ENCODE peak calls at places on chromosomes 1 and 21, in five cellular contexts. T, B, X, H and S are unnamed samples.

GRCh38 chr1:19814681-19815503 is at the start of gene RNF186:
- DNase-seq in B (no peak), T (peak), H (no peak), X (no peak), S (peak)

GRCh38 chr1:81590171-81590570 is 210.6 kb upstream of the ADGRL2 start:
- DNase-seq in T (no peak), H (peak), B (no peak), X (peak), S (no peak)

GRCh38 chr1:35184495-35185199 is 8.3 kb downstream of the SFPQ start:
- DNase-seq in T (no peak), B (no peak), H (no peak), X (no peak), S (no peak)

GRCh38 chr1:22616571-22616970 is 19.9 kb upstream of the C1QA start:
- DNase-seq in H (no peak), T (no peak), X (no peak), B (no peak), S (no peak)

GRCh38 chr1:93079685-93080141 is 630 bp downstream of the MTF2 start:
- DNase-seq in T (peak), X (peak), H (no peak), B (no peak), S (peak)

GRCh38 chr1:22319608-22320007 is 132.0 kb upstream of the ZBTB40 start:
- DNase-seq in X (no peak), H (no peak), B (no peak), T (no peak), S (no peak)

GRCh38 chr21:44089001-44089911 is 17.9 kb upstream of the PWP2 start:
- DNase-seq in B (no peak), T (peak), X (no peak), H (no peak), S (no peak)

GRCh38 chr1:99748419-99748818 is 18.0 kb downstream of the FRRS1 start:
- DNase-seq in H (no peak), X (peak), T (no peak), B (no peak), S (no peak)

GRCh38 chr1:229759037-229759435 is 133.0 kb downstream of the URB2 start:
- DNase-seq in H (peak), B (no peak), X (peak), T (no peak), S (no peak)

GRCh38 chr1:93708734-93709481 is 27.3 kb upstream of the BCAR3 start:
- DNase-seq in X (peak), B (no peak), H (no peak), T (no peak), S (no peak)

GRCh38 chr1:9269078-9269501 is 23.6 kb upstream of the SPSB1 start:
- DNase-seq in T (no peak), H (no peak), X (no peak), B (no peak), S (no peak)

GRCh38 chr1:9265037-9265436 is 27.7 kb upstream of the SPSB1 start:
- DNase-seq in T (no peak), B (no peak), H (no peak), X (no peak), S (no peak)

GRCh38 chr1:9267827-9268581 is 24.7 kb upstream of the SPSB1 start:
- DNase-seq in B (no peak), T (no peak), H (no peak), X (no peak), S (no peak)

GRCh38 chr1:9265966-9266365 is 26.7 kb upstream of the SPSB1 start:
- DNase-seq in T (no peak), H (no peak), B (no peak), X (no peak), S (no peak)

DNA sequence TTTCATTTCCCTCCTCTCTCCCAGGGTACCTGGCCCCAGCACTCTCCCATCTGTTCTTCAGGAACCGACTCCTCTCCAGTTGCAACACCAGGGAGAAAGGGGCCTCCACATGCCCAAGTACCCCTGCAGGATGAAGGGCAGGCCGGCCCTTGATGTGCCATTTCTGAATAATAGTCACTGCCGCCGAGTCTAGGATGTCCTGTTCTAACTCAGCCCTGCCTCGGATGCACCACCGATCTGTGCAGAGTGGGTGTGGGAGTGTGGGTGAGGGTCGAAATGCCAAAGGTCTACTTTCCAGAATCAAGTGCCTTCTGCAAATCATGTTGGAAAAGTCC is 25.4 kb upstream of the SPSB1 start:
- DNase-seq in B (no peak), T (no peak), H (no peak), X (no peak), S (no peak)
- TF ChIP-seq CTCF in B (no peak), T (peak), H (no peak), X (no peak), S (no peak)

GRCh38 chr1:183580281-183580682 is 10.0 kb downstream of the NCF2 start:
- DNase-seq in B (peak), T (no peak), X (peak), H (no peak), S (no peak)
- TF ChIP-seq CTCF in B (peak), T (no peak), X (peak), H (no peak), S (peak)

DNA sequence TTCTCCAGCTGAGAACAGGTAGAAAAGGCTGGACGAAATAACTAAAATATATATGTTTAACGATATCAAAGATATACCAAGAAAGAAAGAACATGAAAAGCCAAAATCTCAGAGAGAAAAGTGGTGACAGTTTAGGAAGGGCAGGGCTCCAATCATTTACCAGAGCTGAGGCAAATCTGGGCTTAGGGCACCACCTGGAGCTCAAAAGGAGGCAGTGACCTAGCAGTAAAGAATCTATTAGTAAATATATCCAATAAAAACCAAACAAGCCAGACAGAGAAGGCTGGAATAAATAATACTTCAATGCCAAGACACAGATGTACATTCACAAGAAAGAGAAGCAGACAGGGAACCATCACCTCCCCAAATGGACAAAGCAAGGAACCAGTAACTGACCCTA is 43.5 kb downstream of the CHIA start:
- DNase-seq in B (no peak), H (peak), X (peak), T (no peak), S (no peak)
- TF ChIP-seq CTCF in B (peak), H (peak), X (peak), T (no peak), S (peak)

DNA sequence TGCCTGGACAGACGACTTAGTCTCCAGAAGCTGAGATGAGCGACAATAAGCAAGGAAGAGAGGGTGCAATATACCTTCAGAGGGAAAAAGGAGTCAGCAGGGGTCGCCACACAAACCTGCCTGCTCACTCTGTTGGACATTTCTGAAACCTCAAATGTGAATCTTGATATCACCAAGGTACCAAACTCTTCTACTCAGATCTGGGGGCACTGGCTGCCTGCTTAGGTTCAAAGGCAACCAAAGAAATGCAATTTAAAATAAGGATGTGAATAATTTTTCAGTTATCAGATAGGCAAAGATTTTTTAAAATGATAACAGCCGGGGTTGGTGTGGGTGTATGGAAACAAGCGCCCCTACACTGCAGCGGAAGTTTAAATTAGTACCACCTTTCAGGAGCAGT is 164.2 kb downstream of the HIVEP3 start:
- DNase-seq in T (no peak), B (no peak), H (no peak), X (no peak), S (no peak)
- TF ChIP-seq CTCF in T (no peak), B (peak), H (peak), X (no peak), S (no peak)

DNA sequence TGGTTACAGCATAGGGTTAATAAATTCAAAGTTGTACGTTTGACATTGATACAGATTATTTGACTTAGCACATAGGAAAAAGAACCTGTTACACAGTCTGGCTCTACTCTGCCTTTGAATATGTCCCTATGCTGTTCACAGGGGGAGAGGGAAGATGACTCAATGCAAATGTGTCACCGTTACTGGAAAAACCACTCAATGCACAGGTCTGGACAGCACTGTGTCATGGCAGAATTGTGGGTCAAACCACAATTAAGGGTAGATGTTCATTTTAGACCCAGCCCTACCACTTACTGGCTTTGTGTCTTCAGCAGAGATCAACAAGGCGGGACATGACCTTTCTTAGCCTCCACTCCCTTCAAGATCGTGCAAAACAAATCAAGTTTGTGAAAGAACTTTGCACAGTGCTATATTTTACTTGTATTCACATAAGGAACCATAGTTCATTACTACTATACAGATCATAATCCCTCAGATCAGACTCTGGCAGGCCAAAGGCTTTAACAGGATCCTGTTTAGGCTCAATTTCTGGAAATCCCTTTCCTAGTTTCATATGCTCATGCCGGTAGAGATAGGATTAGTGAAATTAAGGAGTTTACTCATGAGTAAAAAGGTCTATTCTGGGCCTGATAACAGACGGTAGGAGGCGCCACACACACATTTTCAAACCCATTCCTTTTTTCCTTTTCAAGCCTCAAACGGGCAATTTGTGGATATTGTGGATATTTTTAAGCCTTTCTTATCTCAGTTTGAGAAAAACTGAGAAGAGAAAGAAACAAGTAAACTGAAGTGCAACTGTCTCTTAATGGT is 22.0 kb downstream of the EIF2D start:
- DNase-seq in X (peak), T (no peak), H (peak), B (no peak), S (no peak)
- TF ChIP-seq CTCF in X (peak), T (no peak), H (peak), B (peak), S (peak)

DNA sequence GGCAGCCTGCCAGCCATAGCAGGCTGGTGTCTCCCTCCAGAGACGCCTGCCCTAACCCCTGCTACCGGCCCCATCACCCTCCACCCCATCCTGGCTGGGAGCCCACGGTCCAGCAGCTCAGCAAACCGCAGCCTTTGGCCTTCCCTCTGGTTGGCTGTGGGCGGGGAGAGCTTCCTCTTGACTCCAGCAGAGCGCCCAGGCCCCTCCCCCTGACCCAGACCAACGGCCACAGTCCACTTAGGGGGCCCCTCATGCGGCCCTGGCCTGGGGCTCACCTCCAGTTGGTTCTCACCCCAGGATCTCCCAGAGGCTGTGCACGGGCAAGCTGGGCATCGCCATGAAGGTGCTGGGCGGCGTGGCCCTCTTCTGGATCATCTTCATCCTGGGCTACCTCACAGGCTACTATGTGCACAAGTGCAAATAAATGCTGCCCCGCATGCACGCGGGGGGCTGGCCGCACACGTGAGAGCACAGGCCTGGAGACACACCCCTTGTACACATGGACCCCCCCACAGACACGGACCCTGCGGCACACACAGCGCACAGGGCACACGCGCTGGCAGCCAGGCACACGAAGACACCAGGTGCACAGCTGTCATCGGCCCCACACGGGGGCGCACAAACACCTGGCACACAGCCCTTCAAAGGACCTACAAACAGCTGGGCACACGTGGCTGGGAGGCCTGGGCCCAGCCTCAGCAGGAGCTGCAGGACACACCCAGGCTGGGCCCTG is 3.1 kb downstream of the SMIM1 start:
- DNase-seq in H (peak), X (peak), B (peak), T (no peak), S (peak)
- TF ChIP-seq CTCF in H (peak), X (no peak), B (peak), T (peak), S (peak)

GRCh38 chr1:246261641-246262040 is 245.4 kb downstream of the SMYD3 start:
- DNase-seq in X (no peak), B (no peak), T (no peak), H (no peak), S (no peak)
- TF ChIP-seq CTCF in X (peak), B (no peak), T (no peak), H (peak), S (no peak)

DNA sequence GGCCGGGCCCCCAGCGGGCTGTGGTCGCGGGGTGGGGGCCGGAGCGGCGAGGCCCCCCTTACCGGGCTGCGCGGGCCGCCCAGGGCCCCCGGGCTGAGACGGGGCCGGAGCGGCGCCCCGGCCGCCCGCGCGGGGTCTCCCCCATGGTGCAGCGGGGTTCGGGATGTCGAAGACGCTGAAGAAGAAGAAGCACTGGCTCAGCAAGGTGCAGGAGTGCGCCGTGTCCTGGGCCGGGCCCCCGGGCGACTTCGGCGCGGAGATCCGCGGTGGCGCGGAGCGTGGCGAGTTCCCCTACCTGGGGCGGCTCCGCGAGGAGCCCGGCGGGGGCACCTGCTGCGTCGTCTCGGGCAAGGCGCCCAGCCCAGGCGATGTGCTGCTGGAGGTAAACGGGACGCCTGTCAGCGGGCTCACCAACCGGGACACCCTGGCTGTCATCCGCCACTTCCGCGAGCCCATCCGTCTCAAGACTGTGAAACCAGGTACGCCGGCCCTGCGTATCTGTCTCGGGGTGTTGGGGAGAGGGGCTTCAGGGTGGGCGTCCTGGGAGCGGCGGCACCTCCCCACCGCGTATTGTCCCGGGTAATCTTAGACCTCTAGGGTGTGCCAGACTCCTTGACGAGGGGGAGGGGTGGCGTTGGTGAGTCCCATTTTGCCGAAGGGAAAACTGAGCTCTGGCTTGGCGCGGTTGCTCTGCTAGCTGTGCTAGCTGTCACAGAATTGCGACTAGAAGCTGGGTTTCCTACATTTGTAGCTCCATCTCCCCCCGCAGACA is 742 bp downstream of the MAGI3 start:
- DNase-seq in X (peak), H (no peak), T (peak), B (peak), S (peak)
- TF ChIP-seq CTCF in X (no peak), H (peak), T (no peak), B (peak), S (no peak)

DNA sequence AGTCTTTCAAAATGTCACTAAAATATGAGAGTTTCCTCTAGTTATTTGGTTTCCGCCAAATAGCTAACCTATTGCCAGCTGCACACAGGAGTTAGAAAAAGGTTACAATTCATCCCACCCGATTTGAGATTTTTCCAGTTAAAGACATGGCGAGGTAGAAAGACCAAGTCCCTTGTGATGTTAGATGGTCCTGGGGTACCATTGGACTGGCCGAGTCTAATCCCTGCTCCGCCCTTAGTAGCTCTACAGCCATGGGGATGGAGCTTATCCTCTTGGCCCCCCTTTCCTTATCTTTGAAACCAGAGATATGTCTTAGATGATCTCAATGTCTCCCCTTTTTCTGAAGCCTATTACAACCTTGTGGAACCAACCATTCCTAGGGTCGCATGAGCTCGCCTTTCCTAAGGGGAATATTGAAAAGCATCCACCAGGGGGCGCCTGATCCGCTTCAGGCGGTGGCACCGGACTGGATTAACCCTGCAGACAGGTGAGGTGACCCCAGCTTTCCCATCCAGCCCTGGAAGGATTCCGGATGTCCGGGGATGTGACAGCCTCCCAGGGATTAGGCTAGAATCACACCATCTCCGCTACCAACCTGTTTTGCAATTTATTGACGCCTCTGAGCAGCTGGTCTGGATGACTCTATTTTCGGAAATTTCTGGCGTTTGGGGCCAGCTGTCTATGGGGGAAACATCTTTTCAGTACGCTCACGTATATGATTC is 68.3 kb upstream of the SIM2 start:
- DNase-seq in T (peak), H (peak), B (peak), X (peak), S (peak)
- TF ChIP-seq CTCF in T (peak), H (peak), B (peak), X (peak), S (peak)

GRCh38 chr1:208475951-208476824 is 232.0 kb upstream of the PLXNA2 start:
- DNase-seq in X (no peak), T (no peak), H (no peak), B (no peak), S (no peak)
- TF ChIP-seq CTCF in X (no peak), T (no peak), H (peak), B (no peak), S (peak)